ENCODE peak calls at places on chromosomes 11 and 22, in four cellular contexts. Z, M, F and A are unnamed samples.

GRCh38 chr22:45877036-45877380 is 100.0 kb downstream of the WNT7B start:
- DNase-seq in Z (no peak), F (no peak), M (no peak), A (no peak)

GRCh38 chr11:105673089-105673488 is 63.2 kb downstream of the GRIA4 start:
- DNase-seq in M (peak; percentile 66), F (no peak), Z (peak; percentile 47), A (no peak)

GRCh38 chr11:70159612-70160570 is 43.2 kb upstream of the FADD start:
- DNase-seq in F (no peak), Z (peak; percentile 59), M (no peak), A (no peak)

GRCh38 chr11:64250875-64251721 is at the start of gene PLCB3:
- DNase-seq in F (peak; percentile 58), M (peak; percentile 56), Z (peak; percentile 86), A (peak; percentile 73)

GRCh38 chr22:30572210-30572609 is 2.3 kb downstream of the GAL3ST1 start:
- DNase-seq in Z (no peak), M (no peak), F (no peak), A (no peak)

GRCh38 chr22:24827305-24827704 is 21.3 kb downstream of the SGSM1 start:
- DNase-seq in Z (no peak), M (no peak), F (no peak), A (peak; percentile 5)

GRCh38 chr11:18771266-18772035 is 20.1 kb downstream of the PTPN5 start:
- DNase-seq in Z (no peak), F (no peak), M (no peak), A (no peak)

GRCh38 chr22:46128606-46129005 is 21.7 kb upstream of the PPARA start:
- DNase-seq in Z (no peak), F (no peak), M (no peak), A (no peak)

GRCh38 chr11:102289510-102290078 is 27.7 kb upstream of the BIRC3 start:
- DNase-seq in Z (no peak), F (no peak), M (no peak), A (no peak)

GRCh38 chr11:62542750-62543567 is 3.6 kb downstream of the AHNAK start:
- DNase-seq in Z (peak; percentile 95), M (peak; percentile 67), F (peak; percentile 67), A (peak; percentile 25)

GRCh38 chr11:3016861-3017260 is 24.7 kb upstream of the NAP1L4 start:
- DNase-seq in Z (no peak), F (no peak), M (no peak), A (no peak)

GRCh38 chr11:1740786-1741530 is 9.4 kb downstream of the IFITM10 start:
- DNase-seq in F (no peak), Z (no peak), M (no peak), A (no peak)

GRCh38 chr11:125451400-125452124 is 44.5 kb downstream of the FEZ1 start:
- DNase-seq in Z (peak; percentile 92), M (peak; percentile 19), F (no peak), A (peak; percentile 34)

GRCh38 chr11:57646756-57647303 is 2.9 kb downstream of the YPEL4 start:
- DNase-seq in M (no peak), F (no peak), Z (no peak), A (peak; percentile 5)

GRCh38 chr11:71129624-71130023 is 122.8 kb downstream of the SHANK2 start:
- DNase-seq in F (no peak), M (no peak), Z (no peak), A (peak; percentile 77)

GRCh38 chr11:32529994-32530588 is 53.5 kb upstream of the EIF3M start:
- DNase-seq in M (no peak), F (no peak), Z (no peak), A (no peak)

GRCh38 chr11:79544324-79544723 is 103.5 kb upstream of the TENM4 start:
- DNase-seq in F (no peak), Z (no peak), M (no peak), A (no peak)

GRCh38 chr22:38853149-38853548 is 9.3 kb upstream of the NPTXR start:
- DNase-seq in Z (no peak), M (no peak), F (no peak), A (no peak)

GRCh38 chr11:57777969-57778317 is 16.3 kb downstream of the CTNND1 start:
- DNase-seq in Z (no peak), F (no peak), M (no peak), A (no peak)

GRCh38 chr11:111066861-111067260 is 178.7 kb upstream of the POU2AF2 start:
- DNase-seq in M (no peak), F (no peak), Z (no peak), A (no peak)

GRCh38 chr11:61369372-61370348 is 7.5 kb downstream of the TMEM138 start:
- DNase-seq in Z (peak; percentile 76), F (no peak), M (no peak), A (no peak)